ENCODE peak calls at places on chromosomes 11 and 22, in four cellular contexts. X is neuronal stem cell, O is IMR-90, T is K562. G is an unnamed sample.

GRCh38 chr11:128346808-128347207 is 240.6 kb downstream of the ETS1 start:
- DNase-seq in X (no peak), O (peak; percentile 74), T (no peak), G (peak; percentile 46)

GRCh38 chr22:24968066-24968561 is 15.6 kb downstream of the KIAA1671 start:
- DNase-seq in X (no peak), O (no peak), T (no peak), G (peak; percentile 51)

GRCh38 chr11:95991101-95991500 is 67.2 kb upstream of the MTMR2 start:
- DNase-seq in X (no peak), O (no peak), T (no peak), G (no peak)

GRCh38 chr11:14894657-14895598 is 2.9 kb upstream of the CYP2R1 start:
- DNase-seq in X (no peak), O (peak; percentile 52), T (no peak), G (peak; percentile 93)

GRCh38 chr11:78961186-78961782 is 386.6 kb upstream of the NARS2 start:
- DNase-seq in X (peak; percentile 27), O (peak; percentile 46), T (peak; percentile 20), G (peak; percentile 20)

GRCh38 chr11:109704432-109704831 is 282.4 kb downstream of the C11orf87 start:
- DNase-seq in X (no peak), O (no peak), T (no peak), G (no peak)

GRCh38 chr11:12674571-12674935 is 332 bp downstream of the TEAD1 start:
- DNase-seq in X (no peak), O (no peak), T (peak; percentile 56), G (no peak)

GRCh38 chr11:33195391-33196190 is 34.3 kb upstream of the CSTF3 start:
- DNase-seq in X (no peak), O (peak; percentile 67), T (no peak), G (peak; percentile 28)

GRCh38 chr22:18065256-18065655 is 12.5 kb upstream of the PEX26 start:
- DNase-seq in X (no peak), O (no peak), T (no peak), G (no peak)

GRCh38 chr22:39308614-39309363 is 10.6 kb downstream of the RPL3 start:
- DNase-seq in X (no peak), O (peak; percentile 96), T (no peak), G (peak; percentile 90)

GRCh38 chr11:60265373-60266214 is 14.9 kb upstream of the MS4A4A start:
- DNase-seq in X (peak; percentile 54), O (peak; percentile 7), T (peak; percentile 53), G (peak; percentile 5)

GRCh38 chr22:37173709-37174108 is 14.3 kb downstream of the C1QTNF6 start:
- DNase-seq in X (no peak), O (no peak), T (no peak), G (peak; percentile 75)

GRCh38 chr11:30568933-30569332 is 17.2 kb downstream of the MPPED2 start:
- DNase-seq in X (no peak), O (no peak), T (no peak), G (no peak)

GRCh38 chr11:106471273-106471672 is 393.8 kb downstream of the AASDHPPT start:
- DNase-seq in X (no peak), O (peak; percentile 44), T (no peak), G (no peak)

GRCh38 chr11:16239130-16240105 is 116.9 kb downstream of the SOX6 start:
- DNase-seq in X (peak; percentile 6), O (peak; percentile 48), T (no peak), G (peak; percentile 36)

GRCh38 chr22:43467171-43467570 is 55.4 kb downstream of the MPPED1 start:
- DNase-seq in X (no peak), O (no peak), T (no peak), G (no peak)

GRCh38 chr11:106925245-106925644 is 93.0 kb downstream of the GUCY1A2 start:
- DNase-seq in X (no peak), O (no peak), T (no peak), G (peak; percentile 24)

GRCh38 chr11:5923427-5923776 is 18.6 kb upstream of the OR56A3 start:
- DNase-seq in X (no peak), O (no peak), T (no peak), G (no peak)

GRCh38 chr11:115501504-115501894 is 2.7 kb downstream of the CADM1 start:
- DNase-seq in X (no peak), O (no peak), T (no peak), G (no peak)
- H3K4me2 ChIP-seq in X (peak overlapping the region; percentile 54), O (no peak overlapping the region), T (no peak overlapping the region), G (no peak overlapping the region)

DNA sequence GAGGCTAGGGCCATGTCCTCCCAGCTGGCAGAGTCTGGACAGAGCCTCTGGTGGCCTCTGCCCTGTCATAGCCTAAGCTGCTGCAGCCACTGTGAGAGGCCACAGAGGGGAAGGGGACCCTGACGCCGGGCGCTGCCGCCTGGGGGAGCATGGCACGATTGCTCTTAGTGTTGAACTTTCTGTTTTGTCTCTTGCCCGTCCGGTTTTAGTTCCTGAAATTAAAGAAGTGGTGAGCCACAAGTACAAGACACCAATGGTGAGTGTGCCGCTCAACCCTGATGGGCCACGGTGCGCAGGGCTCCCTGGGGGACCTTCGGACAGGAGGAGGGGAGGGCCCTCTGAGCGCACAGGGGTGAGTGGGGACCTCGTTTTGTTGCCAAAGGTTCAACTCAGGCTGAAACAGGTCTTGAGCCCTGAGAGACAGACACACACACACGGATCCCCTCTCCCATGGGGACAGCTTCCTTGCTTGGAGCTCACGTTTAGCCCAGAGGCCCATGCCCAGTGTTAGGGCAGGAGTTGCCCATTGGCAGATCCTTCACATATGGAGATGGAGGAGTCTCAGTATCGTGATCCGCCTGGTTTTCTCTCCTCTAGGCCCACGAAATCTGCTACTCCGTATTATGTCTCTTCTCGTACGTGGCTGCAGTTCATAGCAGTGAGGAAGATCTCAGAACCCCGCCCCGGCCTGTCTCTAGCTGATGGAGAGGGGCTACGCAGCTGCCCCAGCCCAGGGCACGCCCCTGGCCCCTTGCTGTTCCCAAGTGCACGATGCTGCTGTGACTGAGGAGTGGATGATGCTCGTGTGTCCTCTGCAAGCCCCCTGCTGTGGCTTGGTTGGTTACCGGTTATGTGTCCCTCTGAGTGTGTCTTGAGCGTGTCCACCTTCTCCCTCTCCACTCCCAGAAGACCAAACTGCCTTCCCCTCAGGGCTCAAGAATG is 23.8 kb downstream of the MYBPC3 start:
- DNase-seq in X (no peak), O (no peak), T (no peak), G (no peak)
- H3K9ac ChIP-seq in X (no peak overlapping the region), O (no peak overlapping the region), T (peak overlapping the region; percentile 41), G (no peak overlapping the region)

GRCh38 chr11:112173152-112173551 is 2.2 kb upstream of the BCO2 start:
- DNase-seq in X (no peak), O (no peak), T (no peak), G (no peak)
- H3K4me2 ChIP-seq in X (no peak overlapping the region), O (no peak overlapping the region), T (no peak overlapping the region), G (no peak overlapping the region)

GRCh38 chr11:19772480-19772879 is 59.8 kb downstream of the NAV2 start:
- DNase-seq in X (no peak), O (no peak), T (no peak), G (no peak)
- H3K9ac ChIP-seq in X (no peak overlapping the region), O (no peak overlapping the region), T (no peak overlapping the region), G (no peak overlapping the region)

DNA sequence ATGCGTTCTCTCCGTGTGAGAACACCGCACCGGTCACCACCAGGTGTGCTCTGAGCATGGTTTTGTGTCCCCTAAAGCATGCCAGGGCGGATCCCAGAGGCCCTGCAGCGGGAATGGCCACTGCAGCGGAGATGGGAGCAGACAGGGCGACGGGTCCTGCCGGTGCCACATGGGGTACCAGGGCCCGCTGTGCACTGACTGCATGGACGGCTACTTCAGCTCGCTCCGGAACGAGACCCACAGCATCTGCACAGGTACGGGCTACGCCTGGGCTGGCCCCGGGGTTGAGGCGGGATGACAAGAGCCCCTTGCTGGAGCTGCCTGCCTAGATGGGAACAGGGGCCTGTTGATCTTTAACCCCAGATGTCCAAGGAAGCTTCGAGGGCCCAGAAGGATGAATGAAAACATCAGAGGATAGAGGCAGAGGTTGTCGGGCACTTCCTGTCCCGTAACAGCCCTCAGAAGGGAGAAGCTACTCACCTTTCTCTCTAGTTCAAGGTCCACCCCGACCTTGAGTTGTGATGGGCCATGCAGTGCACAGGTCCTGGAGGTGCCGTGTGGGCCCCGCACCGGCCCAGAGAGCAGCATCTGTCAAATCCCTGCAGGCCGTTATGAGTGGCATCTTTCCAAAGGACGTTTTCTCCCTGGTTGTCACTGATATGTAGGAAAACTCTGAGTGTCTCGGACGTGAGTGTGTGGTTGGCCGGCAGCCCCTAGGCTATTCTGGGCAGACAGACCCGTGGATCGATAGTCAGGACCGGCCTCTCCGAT is 3.3 kb downstream of the CRELD2 start:
- DNase-seq in X (no peak), O (no peak), T (no peak), G (no peak)
- H3K4me2 ChIP-seq in X (no peak overlapping the region), O (no peak overlapping the region), T (no peak overlapping the region), G (no peak overlapping the region)

G was measured in fibroblast of lung.